ENCODE peak calls at places on chromosomes 5 and 9, in five cellular contexts. T is effector CD8-positive, alpha-beta T cell; W is tibial artery; D is HT1080; V is SK-MEL-5. C is an unnamed sample.

GRCh38 chr5:106640511-106640910 is 1030.2 kb downstream of the EFNA5 start:
- DNase-seq in W (no peak), D (no peak), T (no peak), V (no peak), C (no peak)

GRCh38 chr5:59001154-59001553 is 418.3 kb downstream of the RAB3C start:
- DNase-seq in W (no peak), T (no peak), D (no peak), V (no peak), C (peak; percentile 8)

GRCh38 chr5:88486466-88486865 is 217.8 kb upstream of the TMEM161B start:
- DNase-seq in D (no peak), T (no peak), W (no peak), V (no peak), C (no peak)

GRCh38 chr5:114450516-114450909 is 88.6 kb downstream of the KCNN2 start:
- DNase-seq in D (no peak), T (no peak), V (peak; percentile 68), W (no peak), C (peak; percentile 21)

GRCh38 chr5:174514983-174515394 is 209.4 kb upstream of the MSX2 start:
- DNase-seq in W (no peak), D (no peak), T (no peak), V (no peak), C (peak; percentile 79)

GRCh38 chr5:14593326-14594036 is 11.9 kb downstream of the OTULINL start:
- DNase-seq in D (peak; percentile 66), V (no peak), T (no peak), W (no peak), C (no peak)

GRCh38 chr5:147483961-147484707 is 25.7 kb downstream of the DPYSL3 start:
- DNase-seq in T (no peak), V (no peak), W (peak; percentile 71), D (peak; percentile 57), C (peak; percentile 76)

GRCh38 chr9:125758986-125759811 is 12.0 kb downstream of the PBX3 start:
- DNase-seq in T (no peak), D (no peak), W (peak; percentile 40), V (peak; percentile 60), C (no peak)

GRCh38 chr9:16348531-16348930 is 521.9 kb downstream of the BNC2 start:
- DNase-seq in V (no peak), D (no peak), W (peak; percentile 3), T (no peak), C (no peak)

GRCh38 chr5:151820903-151821302 is 49.1 kb downstream of the G3BP1 start:
- DNase-seq in W (no peak), T (no peak), V (peak; percentile 59), D (no peak), C (no peak)

GRCh38 chr5:177133845-177134652 is 476 bp downstream of the NSD1 start:
- DNase-seq in D (peak; percentile 50), W (peak; percentile 33), V (peak; percentile 11), T (no peak), C (peak; percentile 40)